ENCODE peak calls at places on chromosomes 2 and 18, in ten cellular contexts. R is activated T-helper 1 cell treated with anti-CD3 and anti-CD28 coated beads, Interleukin-2, amount 50 U/mL, for 16 hours; S is NCI-H446; D is neuronal stem cell; E is HTR-8/SVneo; L is substantia nigra; W is KG1; Q is iPS-NIHi11; K is iPS DF 19.7; B is activated T-cell treated with anti-CD3 and anti-CD28 coated beads, Interleukin-2, amount 50 U/mL, for 72 hours. M is an unnamed sample.

GRCh38 chr2:134657650-134658250 is 61.0 kb downstream of the TMEM163 start:
- DNase-seq in K (no peak), R (no peak), S (no peak), Q (no peak), B (no peak), E (no peak), D (no peak), L (no peak), W (no peak), M (no peak)

GRCh38 chr2:228652366-228652765 is 470.9 kb upstream of the SPHKAP start:
- DNase-seq in R (no peak), K (no peak), E (no peak), L (no peak), S (no peak), B (no peak), W (no peak), D (no peak), Q (no peak), M (no peak)

GRCh38 chr2:74763962-74764428 is 69.9 kb upstream of the HK2 start:
- DNase-seq in D (no peak), Q (no peak), E (no peak), R (no peak), K (no peak), S (peak), W (no peak), B (no peak), L (no peak), M (no peak)

GRCh38 chr2:105365176-105365575 is 27.8 kb downstream of the C2orf49 start:
- DNase-seq in D (no peak), E (no peak), K (no peak), B (no peak), Q (no peak), R (no peak), S (no peak), W (no peak), L (no peak), M (no peak)

GRCh38 chr2:106356291-106356690 is 111.9 kb downstream of the RGPD3 start:
- DNase-seq in K (no peak), W (no peak), B (no peak), L (no peak), R (no peak), Q (no peak), D (no peak), S (no peak), E (no peak), M (no peak)

GRCh38 chr18:62452280-62452824 is 70.5 kb upstream of the ZCCHC2 start:
- DNase-seq in L (no peak), W (no peak), E (no peak), S (no peak), K (no peak), Q (no peak), R (no peak), B (peak), D (no peak), M (no peak)

GRCh38 chr2:51290725-51291124 is 258.8 kb upstream of the NRXN1 start:
- DNase-seq in K (no peak), Q (no peak), R (no peak), E (no peak), B (no peak), W (no peak), S (no peak), D (no peak), L (no peak), M (peak)

GRCh38 chr2:28810384-28811285 is at the start of gene SPDYA:
- DNase-seq in B (peak), K (no peak), Q (peak), S (no peak), W (no peak), E (peak), R (peak), D (peak), L (no peak), M (no peak)

GRCh38 chr2:132670961-132671781 is 1.2 kb upstream of the LYPD1 start:
- DNase-seq in L (no peak), Q (peak), B (no peak), D (peak), E (peak), K (peak), R (no peak), S (no peak), W (no peak), M (peak)

M was measured in HS-27A.